ENCODE peak calls at places on chromosomes 13 and 19, in seven cellular contexts. One of them, this sample, is unnamed.

GRCh38 chr19:6071103-6071485 is 39.2 kb downstream of the RFX2 start:
- DNase-seq in EH: peak
- DNase-seq in T-helper 17 cell: no peak
- DNase-seq in NCI-H2081: no peak
- DNase-seq in bronchial epithelial cell: peak
- DNase-seq in brain microvascular endothelial cell: no peak
- DNase-seq in ovary: peak
- DNase-seq in this sample: no peak

GRCh38 chr19:34082289-34083077 is 89.8 kb upstream of the LSM14A start:
- DNase-seq in brain microvascular endothelial cell: no peak
- DNase-seq in T-helper 17 cell: no peak
- DNase-seq in NCI-H2081: no peak
- DNase-seq in bronchial epithelial cell: no peak
- DNase-seq in ovary: peak
- DNase-seq in EH: peak
- DNase-seq in this sample: no peak

GRCh38 chr19:1651061-1651547 is 1.3 kb downstream of the TCF3 start:
- DNase-seq in NCI-H2081: no peak
- DNase-seq in T-helper 17 cell: peak
- DNase-seq in bronchial epithelial cell: no peak
- DNase-seq in ovary: no peak
- DNase-seq in brain microvascular endothelial cell: no peak
- DNase-seq in EH: peak
- DNase-seq in this sample: no peak

GRCh38 chr19:1849999-1850398 is 1.7 kb upstream of the REXO1 start:
- DNase-seq in T-helper 17 cell: no peak
- DNase-seq in brain microvascular endothelial cell: no peak
- DNase-seq in bronchial epithelial cell: no peak
- DNase-seq in ovary: no peak
- DNase-seq in EH: no peak
- DNase-seq in NCI-H2081: no peak
- DNase-seq in this sample: no peak

GRCh38 chr13:93004919-93005318 is 221.7 kb upstream of the GPC6 start:
- DNase-seq in NCI-H2081: no peak
- DNase-seq in bronchial epithelial cell: peak
- DNase-seq in ovary: no peak
- DNase-seq in T-helper 17 cell: no peak
- DNase-seq in EH: no peak
- DNase-seq in brain microvascular endothelial cell: peak
- DNase-seq in this sample: no peak

GRCh38 chr19:51740356-51740755 is 11.3 kb downstream of the FPR1 start:
- DNase-seq in NCI-H2081: no peak
- DNase-seq in ovary: no peak
- DNase-seq in brain microvascular endothelial cell: no peak
- DNase-seq in T-helper 17 cell: no peak
- DNase-seq in bronchial epithelial cell: no peak
- DNase-seq in EH: no peak
- DNase-seq in this sample: no peak

GRCh38 chr19:27660428-27660827 is 1552.5 kb downstream of the UQCRFS1 start:
- DNase-seq in brain microvascular endothelial cell: no peak
- DNase-seq in ovary: no peak
- DNase-seq in bronchial epithelial cell: no peak
- DNase-seq in NCI-H2081: no peak
- DNase-seq in T-helper 17 cell: no peak
- DNase-seq in EH: no peak
- DNase-seq in this sample: no peak

GRCh38 chr19:16027528-16027927 is 48.8 kb upstream of the TPM4 start:
- DNase-seq in ovary: no peak
- DNase-seq in T-helper 17 cell: no peak
- DNase-seq in brain microvascular endothelial cell: no peak
- DNase-seq in EH: no peak
- DNase-seq in NCI-H2081: no peak
- DNase-seq in bronchial epithelial cell: no peak
- DNase-seq in this sample: no peak

GRCh38 chr19:49216076-49216475 is 58.5 kb downstream of the TRPM4 start:
- DNase-seq in brain microvascular endothelial cell: peak
- DNase-seq in NCI-H2081: no peak
- DNase-seq in T-helper 17 cell: no peak
- DNase-seq in ovary: no peak
- DNase-seq in EH: peak
- DNase-seq in bronchial epithelial cell: peak
- DNase-seq in this sample: no peak

GRCh38 chr13:44050450-44051063 is 170.9 kb downstream of the LACC1 start:
- DNase-seq in T-helper 17 cell: no peak
- DNase-seq in ovary: no peak
- DNase-seq in NCI-H2081: no peak
- DNase-seq in brain microvascular endothelial cell: peak
- DNase-seq in bronchial epithelial cell: peak
- DNase-seq in EH: peak
- DNase-seq in this sample: no peak

GRCh38 chr13:35927554-35927953 is 203.6 kb downstream of the DCLK1 start:
- DNase-seq in ovary: peak
- DNase-seq in bronchial epithelial cell: peak
- DNase-seq in brain microvascular endothelial cell: peak
- DNase-seq in NCI-H2081: no peak
- DNase-seq in EH: peak
- DNase-seq in T-helper 17 cell: no peak
- DNase-seq in this sample: no peak

GRCh38 chr13:57633141-57633949 is 1.8 kb downstream of the PCDH17 start:
- DNase-seq in EH: no peak
- DNase-seq in NCI-H2081: no peak
- DNase-seq in T-helper 17 cell: no peak
- DNase-seq in brain microvascular endothelial cell: no peak
- DNase-seq in bronchial epithelial cell: no peak
- DNase-seq in ovary: no peak
- DNase-seq in this sample: no peak

GRCh38 chr13:75016225-75016624 is 465.7 kb downstream of the TBC1D4 start:
- DNase-seq in EH: no peak
- DNase-seq in T-helper 17 cell: no peak
- DNase-seq in ovary: no peak
- DNase-seq in NCI-H2081: no peak
- DNase-seq in brain microvascular endothelial cell: no peak
- DNase-seq in bronchial epithelial cell: peak
- DNase-seq in this sample: no peak

GRCh38 chr13:64078025-64078424 is 2662.4 kb upstream of the PCDH20 start:
- DNase-seq in ovary: no peak
- DNase-seq in EH: no peak
- DNase-seq in brain microvascular endothelial cell: no peak
- DNase-seq in NCI-H2081: no peak
- DNase-seq in bronchial epithelial cell: no peak
- DNase-seq in T-helper 17 cell: no peak
- DNase-seq in this sample: no peak

GRCh38 chr19:41415154-41415571 is 12.0 kb downstream of the B3GNT8 start:
- DNase-seq in brain microvascular endothelial cell: no peak
- DNase-seq in ovary: no peak
- DNase-seq in T-helper 17 cell: no peak
- DNase-seq in NCI-H2081: no peak
- DNase-seq in bronchial epithelial cell: no peak
- DNase-seq in EH: no peak
- DNase-seq in this sample: no peak

GRCh38 chr19:32945260-32945659 is 26.5 kb downstream of the CEP89 start:
- DNase-seq in bronchial epithelial cell: no peak
- DNase-seq in EH: no peak
- DNase-seq in ovary: no peak
- DNase-seq in brain microvascular endothelial cell: no peak
- DNase-seq in T-helper 17 cell: no peak
- DNase-seq in NCI-H2081: no peak
- DNase-seq in this sample: no peak

GRCh38 chr13:111920932-111921705 is 145.8 kb upstream of the SOX1 start:
- DNase-seq in brain microvascular endothelial cell: no peak
- DNase-seq in EH: no peak
- DNase-seq in NCI-H2081: no peak
- DNase-seq in ovary: no peak
- DNase-seq in bronchial epithelial cell: no peak
- DNase-seq in T-helper 17 cell: no peak
- DNase-seq in this sample: no peak

GRCh38 chr19:38228491-38229439 is 4.7 kb upstream of the DPF1 start:
- DNase-seq in bronchial epithelial cell: no peak
- DNase-seq in ovary: no peak
- DNase-seq in NCI-H2081: no peak
- DNase-seq in T-helper 17 cell: no peak
- DNase-seq in brain microvascular endothelial cell: no peak
- DNase-seq in EH: no peak
- DNase-seq in this sample: peak

GRCh38 chr19:40335855-40336700 is 12.1 kb downstream of the C19orf47 start:
- DNase-seq in NCI-H2081: no peak
- DNase-seq in brain microvascular endothelial cell: no peak
- DNase-seq in bronchial epithelial cell: no peak
- DNase-seq in T-helper 17 cell: no peak
- DNase-seq in ovary: no peak
- DNase-seq in EH: no peak
- DNase-seq in this sample: no peak

GRCh38 chr13:99269627-99270252 is 11.6 kb upstream of the GPR18 start:
- DNase-seq in EH: peak
- DNase-seq in NCI-H2081: peak
- DNase-seq in ovary: peak
- DNase-seq in brain microvascular endothelial cell: peak
- DNase-seq in bronchial epithelial cell: peak
- DNase-seq in T-helper 17 cell: no peak
- DNase-seq in this sample: peak

GRCh38 chr19:34963531-34964406 is at the start of gene ZNF792:
- DNase-seq in NCI-H2081: peak
- DNase-seq in bronchial epithelial cell: no peak
- DNase-seq in brain microvascular endothelial cell: peak
- DNase-seq in ovary: peak
- DNase-seq in EH: peak
- DNase-seq in T-helper 17 cell: peak
- DNase-seq in this sample: peak

GRCh38 chr19:2294377-2295335 is 12.7 kb upstream of the PEAK3 start:
- DNase-seq in EH: peak
- DNase-seq in T-helper 17 cell: no peak
- DNase-seq in brain microvascular endothelial cell: no peak
- DNase-seq in NCI-H2081: no peak
- DNase-seq in bronchial epithelial cell: no peak
- DNase-seq in ovary: no peak
- DNase-seq in this sample: no peak

GRCh38 chr19:3655402-3656072 is 28.9 kb upstream of the CACTIN start:
- DNase-seq in bronchial epithelial cell: peak
- DNase-seq in EH: peak
- DNase-seq in ovary: no peak
- DNase-seq in T-helper 17 cell: no peak
- DNase-seq in NCI-H2081: no peak
- DNase-seq in brain microvascular endothelial cell: peak
- DNase-seq in this sample: no peak

GRCh38 chr13:113798200-113798811 is 39.3 kb downstream of the TMEM255B start:
- DNase-seq in bronchial epithelial cell: no peak
- DNase-seq in T-helper 17 cell: no peak
- DNase-seq in brain microvascular endothelial cell: no peak
- DNase-seq in EH: no peak
- DNase-seq in NCI-H2081: no peak
- DNase-seq in ovary: no peak
- DNase-seq in this sample: no peak

GRCh38 chr13:32045537-32045936 is 14.0 kb downstream of the FRY start:
- DNase-seq in ovary: no peak
- DNase-seq in brain microvascular endothelial cell: no peak
- DNase-seq in NCI-H2081: no peak
- DNase-seq in EH: no peak
- DNase-seq in T-helper 17 cell: no peak
- DNase-seq in bronchial epithelial cell: no peak
- DNase-seq in this sample: no peak

GRCh38 chr19:6088677-6089063 is 21.6 kb downstream of the RFX2 start:
- DNase-seq in EH: peak
- DNase-seq in T-helper 17 cell: no peak
- DNase-seq in ovary: no peak
- DNase-seq in bronchial epithelial cell: peak
- DNase-seq in NCI-H2081: no peak
- DNase-seq in brain microvascular endothelial cell: peak
- DNase-seq in this sample: no peak

GRCh38 chr13:29435125-29435911 is 160.2 kb downstream of the SLC7A1 start:
- DNase-seq in bronchial epithelial cell: peak
- DNase-seq in NCI-H2081: no peak
- DNase-seq in T-helper 17 cell: no peak
- DNase-seq in EH: peak
- DNase-seq in brain microvascular endothelial cell: peak
- DNase-seq in ovary: peak
- DNase-seq in this sample: no peak

GRCh38 chr19:33248553-33248953 is 22.9 kb upstream of the SLC7A10 start:
- DNase-seq in T-helper 17 cell: no peak
- DNase-seq in ovary: no peak
- DNase-seq in brain microvascular endothelial cell: no peak
- DNase-seq in bronchial epithelial cell: no peak
- DNase-seq in NCI-H2081: no peak
- DNase-seq in EH: no peak
- DNase-seq in this sample: no peak

GRCh38 chr19:38266070-38266469 is 1.7 kb downstream of the SPINT2 start:
- DNase-seq in bronchial epithelial cell: peak
- DNase-seq in NCI-H2081: peak
- DNase-seq in ovary: no peak
- DNase-seq in brain microvascular endothelial cell: no peak
- DNase-seq in T-helper 17 cell: no peak
- DNase-seq in EH: no peak
- DNase-seq in this sample: no peak

GRCh38 chr13:41746259-41746658 is 214.7 kb downstream of the VWA8 start:
- DNase-seq in brain microvascular endothelial cell: peak
- DNase-seq in T-helper 17 cell: no peak
- DNase-seq in bronchial epithelial cell: peak
- DNase-seq in ovary: no peak
- DNase-seq in NCI-H2081: no peak
- DNase-seq in EH: peak
- DNase-seq in this sample: no peak

GRCh38 chr19:13997637-13997962 is 8.5 kb downstream of the RFX1 start:
- DNase-seq in T-helper 17 cell: no peak
- DNase-seq in NCI-H2081: no peak
- DNase-seq in brain microvascular endothelial cell: no peak
- DNase-seq in bronchial epithelial cell: no peak
- DNase-seq in EH: no peak
- DNase-seq in ovary: no peak
- DNase-seq in this sample: no peak

GRCh38 chr19:18814063-18814462 is 17.7 kb upstream of the UPF1 start:
- DNase-seq in NCI-H2081: no peak
- DNase-seq in bronchial epithelial cell: no peak
- DNase-seq in brain microvascular endothelial cell: no peak
- DNase-seq in ovary: peak
- DNase-seq in EH: peak
- DNase-seq in T-helper 17 cell: no peak
- DNase-seq in this sample: no peak

GRCh38 chr13:97468331-97468730 is 34.4 kb downstream of the RAP2A start:
- DNase-seq in EH: no peak
- DNase-seq in bronchial epithelial cell: no peak
- DNase-seq in T-helper 17 cell: no peak
- DNase-seq in NCI-H2081: no peak
- DNase-seq in brain microvascular endothelial cell: no peak
- DNase-seq in ovary: no peak
- DNase-seq in this sample: no peak

GRCh38 chr19:45468159-45468651 is 409 bp downstream of the FOSB start:
- DNase-seq in NCI-H2081: no peak
- DNase-seq in brain microvascular endothelial cell: peak
- DNase-seq in bronchial epithelial cell: no peak
- DNase-seq in ovary: no peak
- DNase-seq in EH: peak
- DNase-seq in T-helper 17 cell: no peak
- DNase-seq in this sample: no peak

GRCh38 chr19:31496076-31496475 is 146.8 kb upstream of the TSHZ3 start:
- DNase-seq in T-helper 17 cell: no peak
- DNase-seq in NCI-H2081: no peak
- DNase-seq in bronchial epithelial cell: no peak
- DNase-seq in brain microvascular endothelial cell: no peak
- DNase-seq in EH: no peak
- DNase-seq in ovary: no peak
- DNase-seq in this sample: no peak

GRCh38 chr19:55265723-55266386 is 7.0 kb upstream of the PPP6R1 start:
- DNase-seq in EH: no peak
- DNase-seq in ovary: no peak
- DNase-seq in bronchial epithelial cell: no peak
- DNase-seq in NCI-H2081: no peak
- DNase-seq in T-helper 17 cell: no peak
- DNase-seq in brain microvascular endothelial cell: no peak
- DNase-seq in this sample: no peak

GRCh38 chr19:3607398-3608078 is 863 bp upstream of the TBXA2R start:
- DNase-seq in EH: peak
- DNase-seq in ovary: peak
- DNase-seq in bronchial epithelial cell: no peak
- DNase-seq in T-helper 17 cell: no peak
- DNase-seq in NCI-H2081: no peak
- DNase-seq in brain microvascular endothelial cell: no peak
- DNase-seq in this sample: no peak

GRCh38 chr13:103308700-103309099 is 242.5 kb upstream of the SLC10A2 start:
- DNase-seq in EH: no peak
- DNase-seq in bronchial epithelial cell: no peak
- DNase-seq in ovary: no peak
- DNase-seq in T-helper 17 cell: no peak
- DNase-seq in brain microvascular endothelial cell: no peak
- DNase-seq in NCI-H2081: no peak
- DNase-seq in this sample: no peak

This sample was measured in COR-L47.